ENCODE peak calls at places on chromosomes 13 and 19, in seven cellular contexts. E is GM20000; B is hepatic stellate cell; V is NCI-H2029; G is CD4-positive, alpha-beta memory T cell; H is activated CD4-positive, alpha-beta T cell treated with anti-CD3 and anti-CD28 coated beads, Interleukin-2, amount 50 U/mL, for 1 hour; Q is ureter. S is an unnamed sample.

GRCh38 chr13:100100115-100100879 is 11.4 kb downstream of the PCCA start:
- DNase-seq in B (peak), Q (peak), V (no peak), G (no peak), H (no peak), E (no peak), S (no peak)

GRCh38 chr13:106796280-106797047 is 228.5 kb upstream of the ARGLU1 start:
- DNase-seq in B (no peak), V (peak), E (no peak), G (no peak), H (no peak), Q (no peak), S (no peak)

GRCh38 chr13:108220042-108220441 is 1.9 kb downstream of the ABHD13 start:
- DNase-seq in G (no peak), V (peak), E (no peak), B (no peak), Q (no peak), H (no peak), S (no peak)

GRCh38 chr19:2627319-2627829 is 75.1 kb downstream of the GNG7 start:
- DNase-seq in H (no peak), V (peak), E (no peak), B (peak), Q (peak), G (no peak), S (peak)

GRCh38 chr13:27026396-27026795 is 145.2 kb downstream of the USP12 start:
- DNase-seq in Q (no peak), H (no peak), E (no peak), V (no peak), B (no peak), G (no peak), S (no peak)

GRCh38 chr19:30087381-30088138 is 145.5 kb downstream of the URI1 start:
- DNase-seq in V (no peak), E (no peak), G (no peak), Q (no peak), H (no peak), B (no peak), S (no peak)

GRCh38 chr13:59951011-59951410 is 212.7 kb downstream of the DIAPH3 start:
- DNase-seq in G (no peak), Q (no peak), H (no peak), V (no peak), E (no peak), B (no peak), S (no peak)

GRCh38 chr19:33621811-33622504 is at the start of gene CHST8:
- DNase-seq in Q (no peak), V (peak), G (no peak), E (peak), B (peak), H (no peak), S (peak)

GRCh38 chr13:69580255-69580654 is 527.4 kb upstream of the ATXN8OS start:
- DNase-seq in E (no peak), H (no peak), V (no peak), Q (no peak), B (no peak), G (no peak), S (no peak)

GRCh38 chr19:12237143-12237839 is 57.4 kb downstream of the ZNF44 start:
- DNase-seq in G (no peak), H (no peak), V (no peak), E (no peak), Q (peak), B (no peak), S (no peak)

GRCh38 chr19:34432797-34433196 is 4.6 kb downstream of the UBA2 start:
- DNase-seq in G (no peak), Q (no peak), V (no peak), B (peak), H (no peak), E (no peak), S (no peak)

GRCh38 chr19:35048911-35049411 is 7.4 kb downstream of the HPN start:
- DNase-seq in Q (no peak), B (no peak), G (no peak), V (peak), H (no peak), E (no peak), S (no peak)

GRCh38 chr19:21912654-21913053 is 76.7 kb upstream of the ZNF43 start:
- DNase-seq in B (no peak), H (no peak), Q (no peak), G (no peak), E (no peak), V (no peak), S (no peak)

GRCh38 chr19:35569281-35569781 is 5.9 kb upstream of the ATP4A start:
- DNase-seq in Q (no peak), E (no peak), G (no peak), B (no peak), H (no peak), V (peak), S (no peak)

GRCh38 chr19:18908917-18909619 is 10.1 kb downstream of the COPE start:
- DNase-seq in E (no peak), B (no peak), Q (no peak), V (no peak), G (no peak), H (no peak), S (no peak)

GRCh38 chr19:3683405-3683865 is 16.8 kb downstream of the PIP5K1C start:
- DNase-seq in G (no peak), B (no peak), H (no peak), E (no peak), V (no peak), Q (no peak), S (no peak)

GRCh38 chr19:39112338-39112890 is 13.2 kb upstream of the PAK4 start:
- DNase-seq in Q (no peak), H (no peak), G (no peak), V (no peak), E (no peak), B (no peak), S (no peak)

GRCh38 chr13:102708211-102708610 is 13.4 kb upstream of the METTL21C start:
- DNase-seq in Q (no peak), H (no peak), G (no peak), V (no peak), B (no peak), E (no peak), S (no peak)

GRCh38 chr13:30927595-30927994 is 4.9 kb upstream of the TEX26 start:
- DNase-seq in B (no peak), G (no peak), E (no peak), Q (no peak), H (no peak), V (no peak), S (no peak)

GRCh38 chr19:15161028-15161984 is 39.5 kb downstream of the NOTCH3 start:
- DNase-seq in G (no peak), H (no peak), V (no peak), B (peak), E (peak), Q (no peak), S (no peak)

GRCh38 chr13:99307247-99307646 is at the start of gene GPR183:
- DNase-seq in H (no peak), B (peak), Q (no peak), V (no peak), E (peak), G (peak), S (no peak)

GRCh38 chr19:38003427-38004099 is 96.6 kb downstream of the SIPA1L3 start:
- DNase-seq in G (no peak), V (peak), H (no peak), Q (peak), B (peak), E (no peak), S (peak)

GRCh38 chr19:39871886-39872866 is 26.0 kb upstream of the FBL start:
- DNase-seq in E (no peak), G (no peak), B (no peak), Q (no peak), H (no peak), V (no peak), S (no peak)

GRCh38 chr19:38228491-38229439 is 4.7 kb upstream of the DPF1 start:
- DNase-seq in Q (no peak), B (peak), G (no peak), V (no peak), H (no peak), E (no peak), S (no peak)

GRCh38 chr13:85197431-85197830 is 601.8 kb downstream of the SLITRK6 start:
- DNase-seq in G (no peak), Q (no peak), H (no peak), V (no peak), B (no peak), E (no peak), S (no peak)

GRCh38 chr19:55473613-55474012 is 2.8 kb upstream of the ZNF628 start:
- DNase-seq in G (no peak), E (no peak), H (no peak), V (no peak), Q (no peak), B (no peak), S (no peak)

GRCh38 chr19:19575411-19575810 is 37.3 kb downstream of the CILP2 start:
- DNase-seq in G (no peak), B (no peak), H (no peak), E (no peak), V (no peak), Q (no peak), S (peak)

GRCh38 chr19:9528757-9529336 is 9.6 kb downstream of the ZNF426 start:
- DNase-seq in E (no peak), G (no peak), V (no peak), Q (no peak), H (no peak), B (no peak), S (no peak)

GRCh38 chr13:111216166-111216960 is 101.3 kb downstream of the ARHGEF7 start:
- DNase-seq in G (peak), E (peak), Q (no peak), V (peak), H (peak), B (no peak), S (peak)

GRCh38 chr19:10603084-10603872 is 16.2 kb upstream of the AP1M2 start:
- DNase-seq in G (peak), Q (peak), V (no peak), E (peak), B (peak), H (peak), S (no peak)

GRCh38 chr19:55406869-55407624 is 541 bp downstream of the UBE2S start:
- DNase-seq in E (peak), B (peak), V (no peak), G (no peak), H (peak), Q (no peak), S (no peak)

GRCh38 chr13:95023405-95023804 is 277.8 kb downstream of the ABCC4 start:
- DNase-seq in B (no peak), H (no peak), Q (no peak), E (no peak), G (no peak), V (peak), S (no peak)

GRCh38 chr13:65330287-65330686 is 1899.8 kb downstream of the PCDH9 start:
- DNase-seq in B (no peak), Q (no peak), G (no peak), E (no peak), V (no peak), H (no peak), S (no peak)